ENCODE peak calls at places on chromosomes 11 and 22, in six cellular contexts. K is EH, L is cardiac fibroblast, C is fibroblast of the aortic adventitia, B is astrocyte of the hippocampus, N is amygdala. Z is an unnamed sample.

GRCh38 chr11:13462311-13462927 is 603 bp downstream of the BTBD10 start:
- DNase-seq in K (peak; percentile 62), L (peak; percentile 59), C (peak; percentile 31), B (peak; percentile 40), N (peak; percentile 21), Z (peak; percentile 86)

GRCh38 chr11:108160970-108161566 is 39.7 kb downstream of the ACAT1 start:
- DNase-seq in K (no peak), L (no peak), C (no peak), B (no peak), N (no peak), Z (no peak)

GRCh38 chr22:29216011-29216872 is 10.5 kb downstream of the EMID1 start:
- DNase-seq in K (no peak), L (no peak), C (no peak), B (no peak), N (no peak), Z (no peak)

GRCh38 chr22:45096256-45096907 is 67.3 kb upstream of the NUP50 start:
- DNase-seq in K (peak; percentile 73), L (peak; percentile 71), C (peak; percentile 71), B (peak; percentile 85), N (no peak), Z (no peak)

GRCh38 chr22:42582987-42583386 is 29.2 kb downstream of the SERHL2 start:
- DNase-seq in K (no peak), L (no peak), C (no peak), B (no peak), N (no peak), Z (no peak)

GRCh38 chr11:5690736-5691135 is 1.1 kb downstream of the TRIM22 start:
- DNase-seq in K (peak; percentile 49), L (peak; percentile 52), C (peak; percentile 72), B (peak; percentile 48), N (no peak), Z (no peak)

GRCh38 chr11:3197878-3198528 is 20.6 kb downstream of the MRGPRG start:
- DNase-seq in K (no peak), L (no peak), C (no peak), B (no peak), N (no peak), Z (no peak)

GRCh38 chr11:57269580-57270021 is 32.6 kb upstream of the APLNR start:
- DNase-seq in K (peak; percentile 63), L (no peak), C (no peak), B (no peak), N (no peak), Z (no peak)

GRCh38 chr11:57566564-57567209 is 785 bp downstream of the UBE2L6 start:
- DNase-seq in K (no peak), L (peak; percentile 4), C (peak; percentile 5), B (no peak), N (no peak), Z (no peak)

GRCh38 chr11:11782532-11783110 is 59.2 kb upstream of the USP47 start:
- DNase-seq in K (no peak), L (no peak), C (no peak), B (no peak), N (no peak), Z (no peak)

GRCh38 chr11:95074806-95075563 is 8.3 kb downstream of the SRSF8 start:
- DNase-seq in K (no peak), L (peak; percentile 12), C (no peak), B (peak; percentile 23), N (no peak), Z (no peak)

Z was measured in posterior vena cava.